ENCODE peak calls at places on chromosomes 12 and 14, in ten cellular contexts. One of them, this sample, is unnamed.

GRCh38 chr12:32896438-32897275 is at the start of gene PKP2:
- DNase-seq in NCI-H2081: peak
- DNase-seq in dorsolateral prefrontal cortex: no peak
- DNase-seq in left ventricle myocardium inferior: peak
- DNase-seq in myocyte: peak
- DNase-seq in Calu3: peak
- DNase-seq in activated CD8-positive, alpha-beta T cell treated with anti-CD3 and anti-CD28 coated beads for 36 hours: peak
- DNase-seq in mesothelial cell of epicardium: peak
- DNase-seq in stimulated activated naive CD4-positive, alpha-beta T cell treated with Interleukin-2 at 50 U/mL for 16 hours: no peak
- DNase-seq in T-helper 9 cell: no peak
- DNase-seq in this sample: peak

GRCh38 chr12:10182662-10183061 is 3.8 kb downstream of the TMEM52B start:
- DNase-seq in myocyte: no peak
- DNase-seq in NCI-H2081: no peak
- DNase-seq in dorsolateral prefrontal cortex: no peak
- DNase-seq in left ventricle myocardium inferior: no peak
- DNase-seq in T-helper 9 cell: no peak
- DNase-seq in stimulated activated naive CD4-positive, alpha-beta T cell treated with Interleukin-2 at 50 U/mL for 16 hours: no peak
- DNase-seq in Calu3: no peak
- DNase-seq in mesothelial cell of epicardium: no peak
- DNase-seq in activated CD8-positive, alpha-beta T cell treated with anti-CD3 and anti-CD28 coated beads for 36 hours: no peak
- DNase-seq in this sample: no peak

GRCh38 chr14:69133206-69134125 is 19.5 kb downstream of the DCAF5 start:
- DNase-seq in dorsolateral prefrontal cortex: no peak
- DNase-seq in T-helper 9 cell: no peak
- DNase-seq in myocyte: peak
- DNase-seq in stimulated activated naive CD4-positive, alpha-beta T cell treated with Interleukin-2 at 50 U/mL for 16 hours: no peak
- DNase-seq in mesothelial cell of epicardium: no peak
- DNase-seq in NCI-H2081: no peak
- DNase-seq in Calu3: no peak
- DNase-seq in left ventricle myocardium inferior: no peak
- DNase-seq in activated CD8-positive, alpha-beta T cell treated with anti-CD3 and anti-CD28 coated beads for 36 hours: peak
- DNase-seq in this sample: peak

GRCh38 chr12:105083041-105083440 is 1.2 kb downstream of the ALDH1L2 start:
- DNase-seq in Calu3: no peak
- DNase-seq in stimulated activated naive CD4-positive, alpha-beta T cell treated with Interleukin-2 at 50 U/mL for 16 hours: no peak
- DNase-seq in left ventricle myocardium inferior: no peak
- DNase-seq in myocyte: no peak
- DNase-seq in NCI-H2081: no peak
- DNase-seq in dorsolateral prefrontal cortex: no peak
- DNase-seq in mesothelial cell of epicardium: no peak
- DNase-seq in T-helper 9 cell: no peak
- DNase-seq in activated CD8-positive, alpha-beta T cell treated with anti-CD3 and anti-CD28 coated beads for 36 hours: no peak
- DNase-seq in this sample: peak

GRCh38 chr14:23398348-23398747 is 9.7 kb downstream of the MYH6 start:
- DNase-seq in Calu3: no peak
- DNase-seq in myocyte: peak
- DNase-seq in mesothelial cell of epicardium: no peak
- DNase-seq in activated CD8-positive, alpha-beta T cell treated with anti-CD3 and anti-CD28 coated beads for 36 hours: no peak
- DNase-seq in stimulated activated naive CD4-positive, alpha-beta T cell treated with Interleukin-2 at 50 U/mL for 16 hours: no peak
- DNase-seq in T-helper 9 cell: no peak
- DNase-seq in NCI-H2081: no peak
- DNase-seq in dorsolateral prefrontal cortex: no peak
- DNase-seq in left ventricle myocardium inferior: no peak
- DNase-seq in this sample: no peak

GRCh38 chr12:69167648-69168165 is 71.7 kb upstream of the CPSF6 start:
- DNase-seq in activated CD8-positive, alpha-beta T cell treated with anti-CD3 and anti-CD28 coated beads for 36 hours: no peak
- DNase-seq in Calu3: no peak
- DNase-seq in myocyte: no peak
- DNase-seq in NCI-H2081: no peak
- DNase-seq in mesothelial cell of epicardium: no peak
- DNase-seq in dorsolateral prefrontal cortex: no peak
- DNase-seq in T-helper 9 cell: no peak
- DNase-seq in stimulated activated naive CD4-positive, alpha-beta T cell treated with Interleukin-2 at 50 U/mL for 16 hours: no peak
- DNase-seq in left ventricle myocardium inferior: no peak
- DNase-seq in this sample: no peak

GRCh38 chr14:99611639-99612038 is 7.6 kb upstream of the CCDC85C start:
- DNase-seq in myocyte: no peak
- DNase-seq in dorsolateral prefrontal cortex: no peak
- DNase-seq in left ventricle myocardium inferior: no peak
- DNase-seq in Calu3: no peak
- DNase-seq in activated CD8-positive, alpha-beta T cell treated with anti-CD3 and anti-CD28 coated beads for 36 hours: no peak
- DNase-seq in mesothelial cell of epicardium: no peak
- DNase-seq in NCI-H2081: no peak
- DNase-seq in stimulated activated naive CD4-positive, alpha-beta T cell treated with Interleukin-2 at 50 U/mL for 16 hours: no peak
- DNase-seq in T-helper 9 cell: no peak
- DNase-seq in this sample: no peak

GRCh38 chr12:22812531-22812930 is 187.6 kb downstream of the ETNK1 start:
- DNase-seq in stimulated activated naive CD4-positive, alpha-beta T cell treated with Interleukin-2 at 50 U/mL for 16 hours: no peak
- DNase-seq in left ventricle myocardium inferior: no peak
- DNase-seq in Calu3: no peak
- DNase-seq in NCI-H2081: no peak
- DNase-seq in T-helper 9 cell: no peak
- DNase-seq in activated CD8-positive, alpha-beta T cell treated with anti-CD3 and anti-CD28 coated beads for 36 hours: no peak
- DNase-seq in dorsolateral prefrontal cortex: no peak
- DNase-seq in mesothelial cell of epicardium: no peak
- DNase-seq in myocyte: peak
- DNase-seq in this sample: no peak

GRCh38 chr14:102500190-102500661 is 9.3 kb downstream of the ANKRD9 start:
- DNase-seq in mesothelial cell of epicardium: no peak
- DNase-seq in stimulated activated naive CD4-positive, alpha-beta T cell treated with Interleukin-2 at 50 U/mL for 16 hours: no peak
- DNase-seq in Calu3: no peak
- DNase-seq in dorsolateral prefrontal cortex: no peak
- DNase-seq in left ventricle myocardium inferior: peak
- DNase-seq in activated CD8-positive, alpha-beta T cell treated with anti-CD3 and anti-CD28 coated beads for 36 hours: peak
- DNase-seq in myocyte: peak
- DNase-seq in T-helper 9 cell: no peak
- DNase-seq in NCI-H2081: no peak
- DNase-seq in this sample: peak

GRCh38 chr12:90908465-90908864 is 46.5 kb downstream of the CCER1 start:
- DNase-seq in stimulated activated naive CD4-positive, alpha-beta T cell treated with Interleukin-2 at 50 U/mL for 16 hours: no peak
- DNase-seq in mesothelial cell of epicardium: no peak
- DNase-seq in left ventricle myocardium inferior: no peak
- DNase-seq in activated CD8-positive, alpha-beta T cell treated with anti-CD3 and anti-CD28 coated beads for 36 hours: no peak
- DNase-seq in myocyte: peak
- DNase-seq in dorsolateral prefrontal cortex: no peak
- DNase-seq in Calu3: no peak
- DNase-seq in NCI-H2081: no peak
- DNase-seq in T-helper 9 cell: no peak
- DNase-seq in this sample: no peak